ENCODE peak calls at places on chromosomes 5 and 9, in six cellular contexts. P is coronary artery, B is AG08396, F is GM12891, H is GM23248, N is NCI-H2081. A is an unnamed sample.

GRCh38 chr5:132653716-132654115 is 4.3 kb upstream of the IL13 start:
- DNase-seq in P (no peak), B (no peak), F (no peak), H (peak), N (no peak), A (no peak)

GRCh38 chr5:42064821-42065220 is 139.7 kb downstream of the FBXO4 start:
- DNase-seq in P (no peak), B (no peak), F (no peak), H (peak), N (no peak), A (no peak)

GRCh38 chr9:119284118-119284517 is 85.1 kb downstream of the BRINP1 start:
- DNase-seq in P (no peak), B (no peak), F (no peak), H (peak), N (no peak), A (no peak)

GRCh38 chr9:131129183-131129582 is 3.8 kb downstream of the NUP214 start:
- DNase-seq in P (no peak), B (no peak), F (no peak), H (no peak), N (no peak), A (no peak)

GRCh38 chr5:173866249-173867172 is 21.6 kb upstream of the CPEB4 start:
- DNase-seq in P (no peak), B (no peak), F (no peak), H (no peak), N (no peak), A (no peak)

GRCh38 chr9:127976943-127977871 is 3.6 kb downstream of the EEIG1 start:
- DNase-seq in P (no peak), B (no peak), F (no peak), H (no peak), N (no peak), A (no peak)

GRCh38 chr5:962801-963200 is 45.8 kb upstream of the NKD2 start:
- DNase-seq in P (peak), B (no peak), F (no peak), H (no peak), N (no peak), A (no peak)

GRCh38 chr9:125233678-125234077 is 7.5 kb downstream of the HSPA5 start:
- DNase-seq in P (no peak), B (peak), F (no peak), H (peak), N (no peak), A (no peak)

GRCh38 chr5:40842351-40842750 is 1.2 kb downstream of the CARD6 start:
- DNase-seq in P (no peak), B (peak), F (no peak), H (peak), N (no peak), A (no peak)

GRCh38 chr9:23851024-23851629 is 25.1 kb upstream of the ELAVL2 start:
- DNase-seq in P (no peak), B (no peak), F (no peak), H (peak), N (peak), A (no peak)

GRCh38 chr9:136567651-136568287 is 21.9 kb upstream of the NOTCH1 start:
- DNase-seq in P (peak), B (peak), F (no peak), H (peak), N (no peak), A (no peak)

GRCh38 chr5:7714119-7714518 is 136.8 kb downstream of the CFAP90 start:
- DNase-seq in P (no peak), B (no peak), F (no peak), H (peak), N (no peak), A (no peak)

GRCh38 chr5:68272289-68272688 is 56.7 kb downstream of the PIK3R1 start:
- DNase-seq in P (no peak), B (no peak), F (no peak), H (no peak), N (no peak), A (no peak)

GRCh38 chr5:38468202-38468656 is 88.2 kb downstream of the LIFR start:
- DNase-seq in P (peak), B (peak), F (no peak), H (peak), N (no peak), A (no peak)